ENCODE peak calls at places on chromosomes 6 and 20, in ten cellular contexts. One of them, this sample, is unnamed.

GRCh38 chr6:123745877-123746276 is 57.8 kb upstream of the NKAIN2 start:
- DNase-seq in HepG2: no peak
- DNase-seq in body of pancreas: no peak
- DNase-seq in GM12878: no peak
- DNase-seq in prostate gland: no peak
- DNase-seq in K562: no peak
- DNase-seq in heart left ventricle: no peak
- DNase-seq in stomach: no peak
- DNase-seq in HCT116: no peak
- DNase-seq in adrenal gland: peak
- DNase-seq in this sample: peak

GRCh38 chr6:161903584-161904232 is 629.8 kb upstream of the AGPAT4 start:
- DNase-seq in K562: no peak
- DNase-seq in heart left ventricle: no peak
- DNase-seq in body of pancreas: no peak
- DNase-seq in prostate gland: no peak
- DNase-seq in GM12878: no peak
- DNase-seq in HepG2: no peak
- DNase-seq in adrenal gland: no peak
- DNase-seq in stomach: no peak
- DNase-seq in HCT116: no peak
- DNase-seq in this sample: no peak

GRCh38 chr6:51541847-51542246 is 545.6 kb downstream of the PKHD1 start:
- DNase-seq in prostate gland: no peak
- DNase-seq in adrenal gland: no peak
- DNase-seq in GM12878: no peak
- DNase-seq in K562: no peak
- DNase-seq in HCT116: no peak
- DNase-seq in HepG2: no peak
- DNase-seq in body of pancreas: no peak
- DNase-seq in stomach: no peak
- DNase-seq in heart left ventricle: no peak
- DNase-seq in this sample: no peak

GRCh38 chr6:3026811-3027626 is 27.3 kb downstream of the NQO2 start:
- DNase-seq in heart left ventricle: no peak
- DNase-seq in prostate gland: no peak
- DNase-seq in K562: peak
- DNase-seq in adrenal gland: no peak
- DNase-seq in body of pancreas: no peak
- DNase-seq in HepG2: no peak
- DNase-seq in GM12878: peak
- DNase-seq in stomach: no peak
- DNase-seq in HCT116: no peak
- DNase-seq in this sample: no peak

GRCh38 chr6:14671261-14671681 is 553.7 kb downstream of the CD83 start:
- DNase-seq in HepG2: no peak
- DNase-seq in GM12878: no peak
- DNase-seq in stomach: peak
- DNase-seq in prostate gland: peak
- DNase-seq in K562: no peak
- DNase-seq in body of pancreas: no peak
- DNase-seq in adrenal gland: peak
- DNase-seq in HCT116: no peak
- DNase-seq in heart left ventricle: peak
- DNase-seq in this sample: no peak

GRCh38 chr6:29720863-29721262 is 2.4 kb upstream of the HLA-F start:
- DNase-seq in body of pancreas: no peak
- DNase-seq in stomach: no peak
- DNase-seq in GM12878: no peak
- DNase-seq in K562: no peak
- DNase-seq in HepG2: no peak
- DNase-seq in prostate gland: no peak
- DNase-seq in heart left ventricle: no peak
- DNase-seq in HCT116: peak
- DNase-seq in adrenal gland: no peak
- DNase-seq in this sample: no peak

GRCh38 chr6:13263669-13264068 is 64.7 kb downstream of the TBC1D7 start:
- DNase-seq in body of pancreas: no peak
- DNase-seq in HCT116: no peak
- DNase-seq in stomach: no peak
- DNase-seq in prostate gland: no peak
- DNase-seq in HepG2: no peak
- DNase-seq in adrenal gland: no peak
- DNase-seq in heart left ventricle: no peak
- DNase-seq in K562: no peak
- DNase-seq in GM12878: no peak
- DNase-seq in this sample: no peak

GRCh38 chr6:27138837-27139752 is 108.4 kb upstream of the PRSS16 start:
- DNase-seq in stomach: peak
- DNase-seq in body of pancreas: no peak
- DNase-seq in heart left ventricle: peak
- DNase-seq in adrenal gland: peak
- DNase-seq in prostate gland: no peak
- DNase-seq in HCT116: no peak
- DNase-seq in K562: peak
- DNase-seq in HepG2: no peak
- DNase-seq in GM12878: peak
- DNase-seq in this sample: no peak

GRCh38 chr6:39760246-39760952 is 31.8 kb upstream of the DAAM2 start:
- DNase-seq in body of pancreas: no peak
- DNase-seq in GM12878: no peak
- DNase-seq in adrenal gland: no peak
- DNase-seq in K562: no peak
- DNase-seq in HCT116: no peak
- DNase-seq in heart left ventricle: no peak
- DNase-seq in prostate gland: no peak
- DNase-seq in stomach: no peak
- DNase-seq in HepG2: no peak
- DNase-seq in this sample: no peak

GRCh38 chr6:134063966-134064445 is 11.6 kb upstream of the SLC2A12 start:
- DNase-seq in body of pancreas: peak
- DNase-seq in heart left ventricle: peak
- DNase-seq in HepG2: peak
- DNase-seq in prostate gland: peak
- DNase-seq in adrenal gland: peak
- DNase-seq in K562: peak
- DNase-seq in HCT116: peak
- DNase-seq in GM12878: no peak
- DNase-seq in stomach: peak
- DNase-seq in this sample: peak

GRCh38 chr20:56627122-56628014 is 1.7 kb upstream of the TFAP2C start:
- DNase-seq in HepG2: no peak
- DNase-seq in GM12878: no peak
- DNase-seq in prostate gland: no peak
- DNase-seq in adrenal gland: no peak
- DNase-seq in HCT116: no peak
- DNase-seq in body of pancreas: no peak
- DNase-seq in stomach: no peak
- DNase-seq in K562: no peak
- DNase-seq in heart left ventricle: no peak
- DNase-seq in this sample: no peak

GRCh38 chr20:56630086-56630493 is 984 bp downstream of the TFAP2C start:
- DNase-seq in adrenal gland: no peak
- DNase-seq in HepG2: no peak
- DNase-seq in HCT116: peak
- DNase-seq in stomach: peak
- DNase-seq in body of pancreas: peak
- DNase-seq in GM12878: no peak
- DNase-seq in K562: peak
- DNase-seq in heart left ventricle: no peak
- DNase-seq in prostate gland: peak
- DNase-seq in this sample: peak

GRCh38 chr20:56628015-56628872 is 862 bp upstream of the TFAP2C start:
- DNase-seq in HepG2: no peak
- DNase-seq in K562: no peak
- DNase-seq in prostate gland: no peak
- DNase-seq in adrenal gland: no peak
- DNase-seq in stomach: no peak
- DNase-seq in heart left ventricle: no peak
- DNase-seq in HCT116: no peak
- DNase-seq in GM12878: no peak
- DNase-seq in body of pancreas: peak
- DNase-seq in this sample: no peak

GRCh38 chr20:56629464-56630085 is 469 bp downstream of the TFAP2C start:
- DNase-seq in heart left ventricle: no peak
- DNase-seq in prostate gland: peak
- DNase-seq in HepG2: no peak
- DNase-seq in stomach: no peak
- DNase-seq in body of pancreas: no peak
- DNase-seq in GM12878: no peak
- DNase-seq in adrenal gland: no peak
- DNase-seq in HCT116: no peak
- DNase-seq in K562: no peak
- DNase-seq in this sample: peak

DNA sequence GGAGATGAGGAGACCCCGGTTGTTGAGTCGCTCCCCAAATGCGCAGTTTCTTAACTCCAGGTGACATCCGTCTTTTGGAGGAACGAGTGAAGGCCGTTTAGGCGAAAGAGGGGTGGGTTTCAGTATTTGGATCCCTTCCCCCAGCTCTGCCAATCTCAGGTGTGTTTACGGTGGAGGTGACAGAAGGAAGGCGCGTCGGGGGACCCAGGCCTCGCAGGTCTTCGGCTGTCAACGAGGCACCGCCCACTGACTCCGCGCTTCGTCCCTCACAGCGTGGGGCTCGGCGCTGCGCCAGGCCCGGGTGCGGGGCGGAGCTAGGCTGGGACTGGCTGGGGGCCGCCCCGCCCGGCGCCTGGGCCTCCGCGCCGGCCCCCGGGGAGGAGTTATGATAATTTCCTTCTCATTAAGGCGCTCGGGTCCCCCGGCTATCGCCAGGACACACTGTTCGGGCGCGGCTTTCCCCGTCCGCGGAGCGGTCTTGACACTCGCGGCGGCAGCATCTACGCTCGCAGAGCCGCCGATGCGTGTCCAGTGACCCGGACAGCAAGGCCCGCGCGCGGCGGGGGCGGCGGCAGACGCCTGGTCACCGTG is at the start of gene TFAP2C:
- DNase-seq in HepG2: no peak
- DNase-seq in K562: peak
- DNase-seq in GM12878: no peak
- DNase-seq in heart left ventricle: peak
- DNase-seq in adrenal gland: peak
- DNase-seq in prostate gland: peak
- DNase-seq in stomach: peak
- DNase-seq in HCT116: peak
- DNase-seq in body of pancreas: peak
- DNase-seq in this sample: peak
- TF ChIP-seq POLR2A in HepG2: no peak
- TF ChIP-seq POLR2A in K562: no peak
- TF ChIP-seq POLR2A in GM12878: no peak
- TF ChIP-seq POLR2A in heart left ventricle: no peak
- TF ChIP-seq POLR2A in adrenal gland: peak
- TF ChIP-seq POLR2A in prostate gland: peak
- TF ChIP-seq POLR2A in stomach: no peak
- TF ChIP-seq POLR2A in HCT116: no peak
- TF ChIP-seq POLR2A in body of pancreas: peak
- TF ChIP-seq POLR2A in this sample: peak

GRCh38 chr20:25696384-25697131 is at the start of gene ZNF337:
- DNase-seq in GM12878: peak
- DNase-seq in stomach: peak
- DNase-seq in body of pancreas: peak
- DNase-seq in heart left ventricle: peak
- DNase-seq in prostate gland: peak
- DNase-seq in adrenal gland: peak
- DNase-seq in HCT116: peak
- DNase-seq in HepG2: peak
- DNase-seq in K562: peak
- DNase-seq in this sample: peak
- TF ChIP-seq POLR2A in GM12878: peak
- TF ChIP-seq POLR2A in stomach: no peak
- TF ChIP-seq POLR2A in body of pancreas: peak
- TF ChIP-seq POLR2A in heart left ventricle: peak
- TF ChIP-seq POLR2A in prostate gland: peak
- TF ChIP-seq POLR2A in adrenal gland: peak
- TF ChIP-seq POLR2A in HCT116: peak
- TF ChIP-seq POLR2A in HepG2: peak
- TF ChIP-seq POLR2A in K562: peak
- TF ChIP-seq POLR2A in this sample: peak

GRCh38 chr6:158706369-158706982 is 56.6 kb downstream of the SYTL3 start:
- DNase-seq in GM12878: no peak
- DNase-seq in adrenal gland: peak
- DNase-seq in heart left ventricle: peak
- DNase-seq in body of pancreas: peak
- DNase-seq in prostate gland: peak
- DNase-seq in HepG2: peak
- DNase-seq in HCT116: peak
- DNase-seq in K562: peak
- DNase-seq in stomach: peak
- DNase-seq in this sample: no peak

GRCh38 chr6:158703840-158704822 is 54.3 kb downstream of the SYTL3 start:
- DNase-seq in body of pancreas: peak
- DNase-seq in K562: peak
- DNase-seq in HepG2: peak
- DNase-seq in adrenal gland: peak
- DNase-seq in GM12878: no peak
- DNase-seq in HCT116: peak
- DNase-seq in prostate gland: peak
- DNase-seq in heart left ventricle: peak
- DNase-seq in stomach: peak
- DNase-seq in this sample: peak

GRCh38 chr6:158705386-158706126 is 55.7 kb downstream of the SYTL3 start:
- DNase-seq in prostate gland: no peak
- DNase-seq in GM12878: no peak
- DNase-seq in HepG2: no peak
- DNase-seq in stomach: no peak
- DNase-seq in heart left ventricle: no peak
- DNase-seq in adrenal gland: no peak
- DNase-seq in K562: no peak
- DNase-seq in body of pancreas: no peak
- DNase-seq in HCT116: no peak
- DNase-seq in this sample: no peak

GRCh38 chr6:158707120-158707519 is 57.3 kb downstream of the SYTL3 start:
- DNase-seq in GM12878: no peak
- DNase-seq in HepG2: no peak
- DNase-seq in heart left ventricle: peak
- DNase-seq in stomach: peak
- DNase-seq in prostate gland: no peak
- DNase-seq in K562: peak
- DNase-seq in adrenal gland: peak
- DNase-seq in body of pancreas: peak
- DNase-seq in HCT116: peak
- DNase-seq in this sample: peak

GRCh38 chr6:158703121-158703839 is 53.4 kb downstream of the SYTL3 start:
- DNase-seq in heart left ventricle: peak
- DNase-seq in body of pancreas: no peak
- DNase-seq in GM12878: no peak
- DNase-seq in prostate gland: peak
- DNase-seq in adrenal gland: no peak
- DNase-seq in HepG2: no peak
- DNase-seq in stomach: no peak
- DNase-seq in HCT116: no peak
- DNase-seq in K562: no peak
- DNase-seq in this sample: no peak
- TF ChIP-seq POLR2A in heart left ventricle: no peak
- TF ChIP-seq POLR2A in body of pancreas: no peak
- TF ChIP-seq POLR2A in GM12878: no peak
- TF ChIP-seq POLR2A in prostate gland: no peak
- TF ChIP-seq POLR2A in adrenal gland: no peak
- TF ChIP-seq POLR2A in HepG2: no peak
- TF ChIP-seq POLR2A in stomach: no peak
- TF ChIP-seq POLR2A in HCT116: no peak
- TF ChIP-seq POLR2A in K562: no peak
- TF ChIP-seq POLR2A in this sample: no peak

GRCh38 chr6:7261030-7261841 is 51.8 kb downstream of the SSR1 start:
- DNase-seq in HepG2: peak
- DNase-seq in body of pancreas: peak
- DNase-seq in stomach: peak
- DNase-seq in heart left ventricle: peak
- DNase-seq in prostate gland: peak
- DNase-seq in HCT116: peak
- DNase-seq in adrenal gland: peak
- DNase-seq in K562: peak
- DNase-seq in GM12878: no peak
- DNase-seq in this sample: peak
- TF ChIP-seq POLR2A in HepG2: peak
- TF ChIP-seq POLR2A in body of pancreas: peak
- TF ChIP-seq POLR2A in stomach: no peak
- TF ChIP-seq POLR2A in heart left ventricle: no peak
- TF ChIP-seq POLR2A in prostate gland: peak
- TF ChIP-seq POLR2A in HCT116: peak
- TF ChIP-seq POLR2A in adrenal gland: peak
- TF ChIP-seq POLR2A in K562: peak
- TF ChIP-seq POLR2A in GM12878: no peak
- TF ChIP-seq POLR2A in this sample: peak

This sample was measured in H54.